ENCODE peak calls at places on chromosomes 5 and 9, in seven cellular contexts. M is neural progenitor cell; Q is choroid plexus epithelial cell; U is suprapubic skin; Z is cardiac fibroblast; L is kidney epithelial cell; X is activated CD8-positive, alpha-beta T cell treated with anti-CD3 and anti-CD28 coated beads for 36 hours. E is an unnamed sample.

GRCh38 chr9:136655244-136656225 is 7.2 kb upstream of the EGFL7 start:
- DNase-seq in M (no peak), X (no peak), L (no peak), Z (peak; percentile 26), Q (no peak), U (no peak), E (no peak)

GRCh38 chr5:169107316-169107715 is 193.6 kb downstream of the SLIT3 start:
- DNase-seq in Z (no peak), U (no peak), L (no peak), X (no peak), Q (peak; percentile 4), M (no peak), E (no peak)

GRCh38 chr9:79652598-79652997 is 80.8 kb downstream of the TLE4 start:
- DNase-seq in L (no peak), Z (peak; percentile 22), M (no peak), Q (no peak), U (no peak), X (no peak), E (no peak)

GRCh38 chr5:103258957-103259704 is 568 bp downstream of the MACIR start:
- DNase-seq in Z (peak; percentile 47), Q (peak; percentile 32), U (peak; percentile 80), M (peak; percentile 79), X (peak; percentile 64), L (no peak), E (peak; percentile 58)

GRCh38 chr5:173602423-173602822 is 14.0 kb downstream of the BOD1 start:
- DNase-seq in U (no peak), Q (peak; percentile 93), Z (peak; percentile 49), M (no peak), L (no peak), X (no peak), E (no peak)

GRCh38 chr5:170782438-170782837 is 1.1 kb upstream of the GABRP start:
- DNase-seq in U (no peak), X (no peak), Q (no peak), M (no peak), L (no peak), Z (no peak), E (no peak)

GRCh38 chr5:172909931-172910502 is 49.2 kb upstream of the RPL26L1 start:
- DNase-seq in Q (peak; percentile 96), L (no peak), X (no peak), Z (peak; percentile 85), U (no peak), M (no peak), E (no peak)

GRCh38 chr5:157241483-157241882 is 24.4 kb upstream of the CYFIP2 start:
- DNase-seq in U (no peak), X (no peak), M (no peak), Q (no peak), Z (peak; percentile 8), L (no peak), E (no peak)

GRCh38 chr5:14460844-14461398 is 120.7 kb upstream of the OTULINL start:
- DNase-seq in X (no peak), U (no peak), L (no peak), M (no peak), Z (no peak), Q (no peak), E (no peak)

GRCh38 chr5:173187054-173187743 is 42.9 kb downstream of the BNIP1 start:
- DNase-seq in Q (no peak), U (no peak), X (peak; percentile 37), Z (no peak), M (peak; percentile 24), L (no peak), E (no peak)

GRCh38 chr5:148569948-148570347 is 84.4 kb downstream of the HTR4 start:
- DNase-seq in U (no peak), X (no peak), Q (no peak), Z (no peak), M (no peak), L (no peak), E (no peak)

GRCh38 chr5:10192309-10192708 is 57.4 kb downstream of the ATPSCKMT start:
- DNase-seq in U (no peak), Z (peak; percentile 56), X (no peak), Q (peak; percentile 12), M (no peak), L (peak; percentile 63), E (no peak)

GRCh38 chr9:28203036-28203435 is 629.8 kb upstream of the C9orf72 start:
- DNase-seq in L (no peak), U (no peak), Z (no peak), Q (no peak), M (no peak), X (no peak), E (no peak)

GRCh38 chr5:124692324-124692723 is 54.1 kb downstream of the ZNF608 start:
- DNase-seq in L (no peak), Q (peak; percentile 83), M (no peak), Z (peak; percentile 51), U (no peak), X (no peak), E (no peak)

GRCh38 chr5:62650197-62650596 is 71.6 kb downstream of the LRRC70 start:
- DNase-seq in X (no peak), Z (no peak), M (no peak), U (no peak), Q (no peak), L (no peak), E (no peak)

GRCh38 chr9:115116620-115117284 is 1.2 kb downstream of the TNC start:
- DNase-seq in L (no peak), U (no peak), M (no peak), X (no peak), Z (no peak), Q (no peak), E (no peak)

GRCh38 chr5:115857621-115858349 is 16.1 kb downstream of the AP3S1 start:
- DNase-seq in M (peak; percentile 12), X (no peak), U (no peak), Z (peak; percentile 68), Q (peak; percentile 90), L (no peak), E (no peak)

DNA sequence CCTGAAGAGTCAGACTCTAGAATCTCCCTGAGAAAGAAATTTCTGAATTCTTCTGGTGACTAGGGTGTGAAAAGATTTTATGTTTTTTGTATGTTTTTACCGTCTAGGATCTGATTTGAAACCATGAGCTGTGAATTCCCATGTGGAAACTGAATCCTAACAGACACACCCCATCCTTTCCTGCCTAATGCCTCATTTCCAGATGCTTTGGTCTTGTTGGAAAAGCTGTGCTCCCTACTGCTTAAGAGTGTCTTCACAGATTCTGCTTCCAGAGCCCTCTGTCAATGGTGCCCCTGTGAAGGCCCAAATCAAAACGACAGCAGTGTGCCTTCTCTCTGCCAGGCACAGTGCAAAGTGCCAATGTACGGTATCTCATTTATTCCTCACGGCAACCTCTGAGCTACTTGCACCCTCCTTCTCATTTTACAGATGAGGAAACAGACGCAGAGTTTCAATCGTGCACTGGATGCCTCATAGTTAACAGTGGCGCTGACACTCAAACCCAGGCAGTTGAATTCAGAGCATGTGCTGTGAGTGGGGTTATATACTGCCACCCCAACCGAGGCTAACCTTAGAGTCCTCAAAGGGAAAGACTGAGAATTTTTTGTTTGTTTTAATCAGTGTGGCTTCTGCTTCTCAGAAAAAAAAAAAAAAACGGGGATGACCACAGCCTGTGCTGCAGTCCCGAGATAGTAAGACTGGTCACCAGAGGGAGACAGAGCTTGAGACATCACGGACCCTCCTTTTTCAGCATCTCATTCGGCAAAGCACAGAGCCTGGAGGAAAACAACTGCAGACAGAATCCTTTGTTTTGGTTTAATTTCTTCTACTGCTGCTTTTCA is 188.4 kb downstream of the SNCAIP start:
- DNase-seq in L (no peak), U (no peak), Q (peak; percentile 83), Z (peak; percentile 69), M (peak; percentile 83), X (peak; percentile 10), E (no peak)
- TF ChIP-seq CTCF in L (peak; percentile 60), U (no peak), Q (peak; percentile 81), Z (peak; percentile 64), M (peak; percentile 72), X (no peak), E (no peak)

DNA sequence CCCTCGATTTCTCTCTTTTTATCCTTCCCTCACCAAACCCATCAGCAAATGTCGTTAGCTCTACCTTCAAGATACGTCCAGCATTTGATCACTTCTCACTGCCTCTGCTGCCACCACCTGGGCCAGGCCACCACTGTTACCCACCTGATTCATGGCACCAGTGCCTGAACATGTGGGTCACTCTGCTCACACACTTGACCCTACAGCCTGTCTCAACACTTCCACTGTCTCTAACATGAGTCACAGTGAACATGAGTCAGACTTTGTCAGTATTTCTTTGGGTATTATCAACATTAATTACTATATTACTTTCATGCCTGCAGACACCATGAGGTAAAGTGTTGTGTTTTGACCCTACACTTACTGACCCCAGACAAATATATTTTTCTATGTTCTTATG is 19.6 kb downstream of the SLC24A2 start:
- DNase-seq in L (no peak), U (no peak), X (no peak), Q (no peak), M (no peak), Z (no peak), E (no peak)
- TF ChIP-seq CTCF in L (no peak), U (no peak), X (no peak), Q (no peak), M (no peak), Z (no peak), E (no peak)

GRCh38 chr5:178074266-178074952 is 38.9 kb upstream of the N4BP3 start:
- DNase-seq in L (no peak), X (peak; percentile 67), M (peak; percentile 30), Q (peak; percentile 18), U (no peak), Z (no peak), E (no peak)
- TF ChIP-seq CTCF in L (no peak), X (no peak), M (no peak), Q (peak; percentile 30), U (no peak), Z (no peak), E (no peak)

GRCh38 chr9:130138791-130139190 is 33.4 kb upstream of the NCS1 start:
- DNase-seq in U (no peak), M (no peak), Z (peak; percentile 96), Q (peak; percentile 97), X (peak; percentile 42), L (no peak), E (no peak)
- TF ChIP-seq CTCF in U (no peak), M (no peak), Z (no peak), Q (no peak), X (no peak), L (no peak), E (no peak)